ENCODE peak calls at places on chromosomes 13 and 19, in seven cellular contexts. F is Right ventricle myocardium superior, Z is NT2/D1, P is AG09309, K is EL, Y is adrenal gland, C is HCT116. O is an unnamed sample.

GRCh38 chr13:110109140-110109783 is 197.7 kb downstream of the COL4A1 start:
- DNase-seq in Z (peak), C (no peak), K (no peak), P (no peak), F (no peak), Y (no peak), O (no peak)

GRCh38 chr19:15629003-15629880 is 11.5 kb upstream of the CYP4F3 start:
- DNase-seq in Z (peak), K (peak), C (peak), Y (peak), F (peak), P (peak), O (peak)

GRCh38 chr19:13215572-13216380 is 65.6 kb downstream of the IER2 start:
- DNase-seq in Y (no peak), C (no peak), P (no peak), F (no peak), K (no peak), Z (no peak), O (no peak)

GRCh38 chr19:11381535-11382369 is 2.4 kb downstream of the EPOR start:
- DNase-seq in K (peak), F (peak), C (peak), Y (peak), P (no peak), Z (peak), O (peak)

GRCh38 chr19:11659612-11660011 is 62.3 kb downstream of the ZNF627 start:
- DNase-seq in F (no peak), Y (no peak), P (no peak), K (peak), C (no peak), Z (no peak), O (no peak)

GRCh38 chr13:38582133-38582532 is 104.7 kb upstream of the FREM2 start:
- DNase-seq in Y (no peak), F (no peak), C (no peak), Z (peak), P (no peak), K (peak), O (no peak)

GRCh38 chr13:113862191-113862765 is 1.6 kb downstream of the GAS6 start:
- DNase-seq in K (peak), Z (no peak), P (no peak), C (no peak), F (no peak), Y (no peak), O (no peak)

GRCh38 chr19:55638864-55639359 is 1.9 kb upstream of the ZNF580 start:
- DNase-seq in P (no peak), K (peak), Z (no peak), Y (peak), C (no peak), F (peak), O (no peak)

GRCh38 chr19:18173572-18174294 is at the start of gene IFI30:
- DNase-seq in C (no peak), K (peak), P (no peak), F (peak), Y (peak), Z (no peak), O (peak)

GRCh38 chr19:43532571-43532961 is 422 bp upstream of the ZNF575 start:
- DNase-seq in C (peak), Z (no peak), F (peak), K (no peak), P (no peak), Y (peak), O (no peak)

GRCh38 chr19:19550454-19550842 is 12.4 kb downstream of the CILP2 start:
- DNase-seq in C (no peak), F (no peak), K (peak), Z (no peak), Y (no peak), P (peak), O (no peak)

GRCh38 chr13:79621902-79622301 is 140.9 kb downstream of the NDFIP2 start:
- DNase-seq in C (no peak), K (no peak), P (no peak), Y (no peak), F (no peak), Z (no peak), O (no peak)

GRCh38 chr13:114080739-114081561 is 51.5 kb downstream of the RASA3 start:
- DNase-seq in Y (no peak), P (no peak), F (peak), C (no peak), K (no peak), Z (no peak), O (peak)

GRCh38 chr13:49300716-49301589 is 53.2 kb downstream of the CDADC1 start:
- DNase-seq in P (no peak), Z (peak), C (peak), Y (peak), F (peak), K (peak), O (no peak)

GRCh38 chr19:17394891-17395415 is 957 bp upstream of the CCDC194 start:
- DNase-seq in Y (peak), F (peak), P (no peak), K (peak), Z (peak), C (peak), O (peak)

GRCh38 chr13:84802073-84802472 is 919.8 kb upstream of the SLITRK1 start:
- DNase-seq in P (no peak), C (no peak), Y (no peak), K (no peak), Z (no peak), F (no peak), O (no peak)

GRCh38 chr13:58324130-58324529 is 692.6 kb downstream of the PCDH17 start:
- DNase-seq in K (no peak), C (no peak), P (no peak), F (no peak), Y (no peak), Z (no peak), O (no peak)

GRCh38 chr19:39277598-39277997 is 9.4 kb downstream of the IFNL2 start:
- DNase-seq in F (no peak), Y (no peak), K (peak), Z (no peak), P (no peak), C (no peak), O (no peak)

GRCh38 chr13:111139874-111140561 is 24.9 kb downstream of the ARHGEF7 start:
- DNase-seq in F (no peak), P (no peak), Z (no peak), K (no peak), Y (no peak), C (no peak), O (no peak)

GRCh38 chr13:109394311-109394988 is 391.9 kb downstream of the IRS2 start:
- DNase-seq in C (no peak), Y (no peak), P (no peak), Z (no peak), F (no peak), K (peak), O (no peak)

GRCh38 chr13:29594310-29594709 is 1.2 kb downstream of the SLC7A1 start:
- DNase-seq in K (peak), C (no peak), P (peak), Z (no peak), F (no peak), Y (peak), O (no peak)

GRCh38 chr13:51587372-51587771 is 3.1 kb downstream of the WDFY2 start:
- DNase-seq in C (no peak), K (no peak), F (no peak), Z (no peak), Y (no peak), P (no peak), O (no peak)

GRCh38 chr13:20921572-20921971 is 19.0 kb upstream of the XPO4 start:
- DNase-seq in F (no peak), K (no peak), Z (no peak), P (no peak), Y (no peak), C (no peak), O (no peak)

GRCh38 chr13:84413016-84413415 is 530.7 kb upstream of the SLITRK1 start:
- DNase-seq in C (no peak), K (peak), Z (no peak), F (no peak), Y (no peak), P (no peak), O (no peak)

GRCh38 chr19:38700350-38700932 is 43.8 kb downstream of the CAPN12 start:
- DNase-seq in P (no peak), F (no peak), C (no peak), Y (no peak), K (no peak), Z (no peak), O (no peak)

GRCh38 chr13:103287659-103288058 is 221.4 kb upstream of the SLC10A2 start:
- DNase-seq in Z (no peak), K (no peak), Y (no peak), C (no peak), P (no peak), F (no peak), O (no peak)

GRCh38 chr19:17307876-17308377 is 1.4 kb upstream of the DDA1 start:
- DNase-seq in Y (no peak), C (no peak), Z (no peak), P (no peak), F (no peak), K (no peak), O (no peak)

GRCh38 chr19:44875666-44876418 is 15.2 kb upstream of the TOMM40 start:
- DNase-seq in K (peak), Z (no peak), P (no peak), F (no peak), Y (no peak), C (no peak), O (no peak)

GRCh38 chr19:3958836-3959765 is 11.8 kb downstream of the DAPK3 start:
- DNase-seq in Z (no peak), P (no peak), F (no peak), K (no peak), C (no peak), Y (no peak), O (no peak)

GRCh38 chr13:40971321-40971720 is 47.8 kb downstream of the ELF1 start:
- DNase-seq in P (no peak), C (no peak), Z (no peak), F (no peak), Y (no peak), K (no peak), O (no peak)

GRCh38 chr19:41116261-41116660 is 2.0 kb downstream of the CYP2F1 start:
- DNase-seq in Z (no peak), F (no peak), C (no peak), P (no peak), K (no peak), Y (no peak), O (no peak)

GRCh38 chr13:20441879-20442278 is 83.8 kb downstream of the CRYL1 start:
- DNase-seq in K (no peak), Z (peak), F (no peak), Y (no peak), P (peak), C (peak), O (no peak)

GRCh38 chr19:40783711-40784110 is 5.7 kb downstream of the RAB4B start:
- DNase-seq in K (no peak), Z (no peak), P (no peak), C (no peak), Y (no peak), F (no peak), O (no peak)

GRCh38 chr13:52447815-52448552 is 2.5 kb downstream of the VPS36 start:
- DNase-seq in K (peak), Y (no peak), F (no peak), C (no peak), Z (no peak), P (no peak), O (no peak)

GRCh38 chr19:12789098-12789903 is 2.0 kb upstream of the JUNB start:
- DNase-seq in Z (no peak), P (no peak), F (no peak), K (peak), C (no peak), Y (no peak), O (no peak)

GRCh38 chr19:44808463-44809371 is at the start of gene BCAM:
- DNase-seq in Z (no peak), K (peak), P (no peak), F (peak), C (no peak), Y (peak), O (peak)

O was measured in left ventricle myocardium inferior.